ENCODE peak calls at places on chromosomes 12 and 14, in seven cellular contexts. M is BE2C, R is fibroblast of pulmonary artery, E is breast epithelium, D is glutamatergic neuron, T is adrenal gland, V is cardiac muscle cell. Q is an unnamed sample.

GRCh38 chr12:39605996-39606395 is 13.6 kb downstream of the ABCD2 start:
- DNase-seq in V (peak), M (no peak), D (no peak), E (no peak), R (peak), T (no peak), Q (peak)

GRCh38 chr14:91300957-91301356 is 56.5 kb upstream of the GPR68 start:
- DNase-seq in D (no peak), V (no peak), R (no peak), E (no peak), M (no peak), T (no peak), Q (no peak)

GRCh38 chr12:115949675-115950074 is 327.8 kb downstream of the MED13L start:
- DNase-seq in R (no peak), D (no peak), E (no peak), T (no peak), V (no peak), M (no peak), Q (no peak)

GRCh38 chr12:109738878-109739665 is 25.4 kb downstream of the FAM222A start:
- DNase-seq in D (peak), T (peak), V (no peak), R (no peak), E (no peak), M (peak), Q (no peak)

GRCh38 chr12:93886533-93887511 is 209.6 kb downstream of the CRADD start:
- DNase-seq in M (no peak), D (no peak), E (no peak), R (no peak), V (no peak), T (no peak), Q (peak)

GRCh38 chr14:53929871-53930685 is 26.5 kb downstream of the BMP4 start:
- DNase-seq in R (no peak), V (no peak), M (peak), E (no peak), T (no peak), D (no peak), Q (no peak)

GRCh38 chr14:68794130-68794855 is 1.4 kb upstream of the ZFP36L1 start:
- DNase-seq in V (peak), D (peak), E (peak), R (peak), T (peak), M (no peak), Q (peak)

GRCh38 chr14:93230539-93230938 is 23.5 kb downstream of the UBR7 start:
- DNase-seq in T (no peak), V (no peak), D (no peak), M (no peak), R (no peak), E (no peak), Q (no peak)

GRCh38 chr12:80627773-80628172 is 79.7 kb upstream of the MYF6 start:
- DNase-seq in T (no peak), E (no peak), M (no peak), V (peak), D (no peak), R (peak), Q (peak)

GRCh38 chr12:44287545-44287944 is 451.7 kb downstream of the TMEM117 start:
- DNase-seq in D (no peak), V (no peak), T (no peak), M (no peak), R (peak), E (no peak), Q (no peak)

GRCh38 chr12:76820888-76821482 is 57.1 kb downstream of the ZDHHC17 start:
- DNase-seq in E (no peak), V (peak), D (peak), M (peak), R (peak), T (peak), Q (peak)

GRCh38 chr14:100033347-100034052 is 31.7 kb upstream of the EVL start:
- DNase-seq in D (no peak), V (no peak), M (no peak), E (no peak), T (no peak), R (no peak), Q (no peak)

GRCh38 chr12:120639771-120640721 is at the start of gene CABP1:
- DNase-seq in T (no peak), R (no peak), V (no peak), D (peak), E (no peak), M (peak), Q (no peak)

GRCh38 chr12:66312189-66312588 is 9.9 kb downstream of the HELB start:
- DNase-seq in D (no peak), V (no peak), M (no peak), E (no peak), T (no peak), R (no peak), Q (no peak)

GRCh38 chr14:37819155-37820015 is 224.0 kb downstream of the TTC6 start:
- DNase-seq in R (peak), T (no peak), V (peak), E (no peak), D (no peak), M (no peak), Q (peak)

GRCh38 chr12:118685983-118686607 is 295.2 kb upstream of the SRRM4 start:
- DNase-seq in E (no peak), D (no peak), T (no peak), R (no peak), V (no peak), M (no peak), Q (no peak)

GRCh38 chr14:23153891-23154796 is 29.3 kb downstream of the SLC7A8 start:
- DNase-seq in E (peak), M (peak), D (no peak), R (peak), V (peak), T (peak), Q (no peak)

GRCh38 chr12:8948711-8949524 is 527 bp downstream of the M6PR start:
- DNase-seq in V (peak), D (no peak), M (no peak), T (peak), R (peak), E (no peak), Q (peak)

GRCh38 chr12:643478-644292 is 19.6 kb downstream of the NINJ2 start:
- DNase-seq in V (peak), R (no peak), D (no peak), E (no peak), M (no peak), T (no peak), Q (no peak)

GRCh38 chr12:62006076-62006732 is 254.0 kb upstream of the USP15 start:
- DNase-seq in D (peak), R (peak), M (peak), V (peak), E (no peak), T (peak), Q (peak)

GRCh38 chr14:57747036-57747435 is 118.9 kb downstream of the SLC35F4 start:
- DNase-seq in T (peak), E (no peak), V (peak), R (peak), M (no peak), D (no peak), Q (no peak)

DNA sequence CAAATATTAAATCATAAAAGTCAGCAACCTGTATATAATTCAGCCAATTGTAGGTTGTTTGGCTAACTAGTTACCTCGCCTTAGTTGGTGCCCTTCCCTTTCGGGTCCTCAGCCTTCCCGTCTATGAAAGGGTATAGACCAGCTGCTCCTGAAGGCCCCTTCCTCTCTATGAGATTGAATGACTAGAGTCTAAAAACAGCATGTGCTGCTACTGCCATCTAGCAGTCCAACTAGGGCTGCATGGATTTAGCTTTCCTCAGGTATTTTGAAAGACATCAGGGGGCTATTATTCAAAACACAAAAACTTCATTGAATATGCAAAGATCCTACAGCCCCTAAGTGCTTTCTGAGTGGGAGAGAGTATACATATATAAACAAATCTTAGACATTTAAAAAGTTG is 37.0 kb upstream of the TMEM263 start:
- DNase-seq in T (no peak), M (peak), V (peak), E (no peak), R (peak), D (peak), Q (peak)
- TF ChIP-seq CTCF in T (peak), M (peak), V (peak), E (no peak), R (peak), D (peak), Q (peak)

GRCh38 chr12:130620281-130620680 is 95.8 kb downstream of the RIMBP2 start:
- DNase-seq in V (no peak), R (no peak), M (no peak), D (no peak), T (no peak), E (no peak), Q (no peak)
- TF ChIP-seq CTCF in V (no peak), R (no peak), M (no peak), D (no peak), T (no peak), E (no peak), Q (no peak)

GRCh38 chr14:25837431-25837950 is 760.3 kb downstream of the NOVA1 start:
- DNase-seq in R (no peak), D (no peak), V (no peak), T (no peak), E (no peak), M (no peak), Q (no peak)

GRCh38 chr14:25828562-25828961 is 769.3 kb downstream of the NOVA1 start:
- DNase-seq in V (no peak), R (no peak), D (no peak), E (no peak), M (no peak), T (no peak), Q (no peak)

GRCh38 chr14:25836647-25837046 is 761.2 kb downstream of the NOVA1 start:
- DNase-seq in R (no peak), M (no peak), V (no peak), T (no peak), E (no peak), D (no peak), Q (no peak)

GRCh38 chr14:25833341-25834121 is 764.3 kb downstream of the NOVA1 start:
- DNase-seq in T (peak), M (peak), R (peak), D (peak), V (peak), E (peak), Q (peak)
- TF ChIP-seq CTCF in T (peak), M (peak), R (peak), D (peak), V (peak), E (peak), Q (peak)

DNA sequence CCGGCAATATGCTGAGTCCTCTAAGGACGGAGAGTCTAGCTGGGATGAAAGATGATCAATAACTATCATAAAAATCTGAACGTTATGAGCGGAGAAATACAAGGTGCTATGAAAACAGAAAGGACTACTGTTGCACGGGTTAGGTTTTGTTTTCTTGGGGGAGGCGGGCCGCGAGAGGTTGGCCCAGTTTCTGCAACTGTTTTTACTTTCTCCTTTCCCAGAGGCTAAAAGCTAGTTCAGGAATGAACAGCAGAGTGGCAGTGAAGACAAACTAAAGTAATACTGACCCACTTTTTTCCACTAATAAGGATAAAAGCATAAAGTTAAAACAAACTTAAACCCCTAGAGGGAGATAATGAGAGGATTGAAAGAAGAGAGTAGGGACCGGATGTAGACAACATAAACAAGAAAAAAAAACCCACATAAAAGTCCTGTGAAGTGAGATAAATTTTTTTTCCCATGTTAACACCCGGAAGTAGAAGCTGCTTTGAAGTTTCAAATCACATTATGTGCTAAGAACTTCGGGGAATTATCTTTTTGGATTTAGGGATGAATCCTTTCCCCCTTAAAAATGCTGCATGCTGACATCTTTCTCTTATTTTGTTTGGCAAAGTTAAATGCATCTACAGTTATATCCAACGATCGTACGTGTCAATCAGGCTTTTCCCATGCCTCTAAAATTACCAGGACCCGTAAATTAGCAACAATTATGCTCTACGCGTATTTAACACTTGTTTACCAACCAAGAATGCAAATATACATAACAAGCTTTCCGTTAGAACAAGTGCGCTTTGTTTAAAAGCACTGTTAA is 1.0 kb upstream of the CDK17 start:
- DNase-seq in M (no peak), T (peak), E (no peak), V (peak), R (peak), D (no peak), Q (peak)
- TF ChIP-seq CTCF in M (peak), T (peak), E (peak), V (peak), R (peak), D (no peak), Q (peak)

GRCh38 chr14:65346895-65347294 is 65.6 kb upstream of the FUT8 start:
- DNase-seq in T (peak), D (no peak), E (no peak), R (no peak), M (no peak), V (no peak), Q (no peak)

GRCh38 chr14:65345264-65345663 is 67.3 kb upstream of the FUT8 start:
- DNase-seq in T (no peak), M (no peak), D (no peak), E (no peak), R (no peak), V (no peak), Q (no peak)

GRCh38 chr14:65349100-65349499 is 63.4 kb upstream of the FUT8 start:
- DNase-seq in V (peak), T (no peak), M (no peak), E (no peak), D (no peak), R (peak), Q (no peak)

GRCh38 chr14:65348137-65348536 is 64.4 kb upstream of the FUT8 start:
- DNase-seq in V (no peak), D (no peak), R (no peak), M (no peak), E (no peak), T (no peak), Q (no peak)

DNA sequence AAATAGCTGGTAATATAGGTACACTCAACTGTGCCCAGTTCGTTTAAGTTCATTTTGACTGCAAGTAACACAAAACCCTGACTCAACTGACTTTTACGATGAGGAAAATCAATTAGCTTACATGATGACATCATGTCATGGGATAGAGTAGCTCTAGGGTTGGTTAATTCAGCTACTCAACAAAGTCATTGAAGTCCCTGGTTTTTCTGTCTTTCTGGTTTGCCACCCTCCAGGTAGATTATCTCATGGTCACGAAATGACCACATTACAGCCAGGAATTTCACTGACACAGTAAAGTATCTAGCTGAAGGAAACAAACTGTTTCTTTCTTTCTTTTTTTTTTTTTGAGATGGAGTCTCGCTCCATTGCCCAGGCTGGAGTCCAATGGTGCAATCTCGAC is 68.5 kb upstream of the FUT8 start:
- DNase-seq in D (no peak), M (no peak), T (no peak), E (no peak), R (no peak), V (no peak), Q (no peak)
- TF ChIP-seq CTCF in D (no peak), M (no peak), T (no peak), E (no peak), R (no peak), V (no peak), Q (no peak)

GRCh38 chr12:53381739-53382630 is 2.0 kb downstream of the SP1 start:
- DNase-seq in E (peak), R (peak), M (peak), D (peak), T (peak), V (peak), Q (peak)
- TF ChIP-seq CTCF in E (peak), R (peak), M (peak), D (peak), T (peak), V (peak), Q (peak)

GRCh38 chr12:50224026-50224692 is 57.0 kb upstream of the CERS5 start:
- DNase-seq in D (no peak), E (peak), R (peak), V (no peak), T (peak), M (peak), Q (peak)

GRCh38 chr12:50221228-50222008 is 54.2 kb upstream of the CERS5 start:
- DNase-seq in R (peak), V (peak), M (peak), T (no peak), D (no peak), E (no peak), Q (peak)

GRCh38 chr12:50219544-50219943 is 52.4 kb upstream of the CERS5 start:
- DNase-seq in E (no peak), V (no peak), T (no peak), D (no peak), R (no peak), M (no peak), Q (no peak)

GRCh38 chr12:50220357-50221061 is 53.3 kb upstream of the CERS5 start:
- DNase-seq in M (peak), V (peak), R (peak), D (no peak), T (no peak), E (no peak), Q (peak)

DNA sequence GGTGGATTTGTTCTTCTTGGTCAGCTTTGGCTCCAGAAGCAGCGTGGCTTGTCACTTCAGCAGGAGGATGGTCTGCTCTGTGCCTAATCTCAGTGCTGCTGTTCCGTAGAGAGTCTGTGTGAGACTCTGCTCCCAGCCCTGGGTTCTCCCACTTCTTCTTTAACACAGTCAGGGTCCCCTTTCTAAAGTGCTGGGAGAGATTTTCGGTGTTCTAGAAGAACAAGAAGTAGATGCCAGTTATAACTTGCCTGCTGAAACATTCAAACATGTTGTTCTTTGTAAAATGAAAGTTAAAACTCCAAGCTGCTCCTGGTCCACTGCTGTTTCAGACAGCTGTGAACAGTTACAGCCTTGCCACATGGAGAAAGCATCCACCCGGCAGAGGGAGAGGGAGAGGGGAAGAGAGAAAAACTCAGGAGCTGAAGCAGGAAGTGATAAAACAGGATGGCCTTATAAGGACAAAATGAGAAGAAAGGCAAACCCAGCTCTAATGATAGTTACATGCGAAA is 55.2 kb upstream of the CERS5 start:
- DNase-seq in T (peak), V (peak), D (peak), R (peak), E (peak), M (peak), Q (peak)
- TF ChIP-seq CTCF in T (peak), V (peak), D (no peak), R (peak), E (peak), M (peak), Q (peak)

GRCh38 chr12:124716208-124717141 is 147.2 kb downstream of the SCARB1 start:
- DNase-seq in M (no peak), T (no peak), E (no peak), R (no peak), D (no peak), V (no peak), Q (no peak)
- TF ChIP-seq CTCF in M (no peak), T (no peak), E (no peak), R (no peak), D (no peak), V (no peak), Q (no peak)

GRCh38 chr12:104137902-104138746 is at the start of gene NFYB:
- DNase-seq in M (peak), V (peak), T (peak), E (peak), D (peak), R (peak), Q (peak)
- TF ChIP-seq CTCF in M (no peak), V (no peak), T (no peak), E (no peak), D (no peak), R (no peak), Q (no peak)